ENCODE peak calls at places on chromosomes 11 and 22, in seven cellular contexts. One of them, this sample, is unnamed. For H3K4me1, the result is how much of the 10 kb centered on the place peaks cover.

GRCh38 chr11:68750197-68750987 is 928 bp downstream of the TESMIN start:
- DNase-seq in esophagus squamous epithelium: no peak
- DNase-seq in lower lobe of right lung: peak
- DNase-seq in Caco-2: no peak
- DNase-seq in A549: no peak
- DNase-seq in tibial artery: no peak
- DNase-seq in fibroblast of lung: no peak
- DNase-seq in this sample: no peak

GRCh38 chr11:78244546-78245315 is 56.0 kb downstream of the USP35 start:
- DNase-seq in esophagus squamous epithelium: no peak
- DNase-seq in tibial artery: no peak
- DNase-seq in Caco-2: no peak
- DNase-seq in A549: no peak
- DNase-seq in fibroblast of lung: no peak
- DNase-seq in lower lobe of right lung: no peak
- DNase-seq in this sample: peak

GRCh38 chr11:87176044-87176443 is 138.3 kb downstream of the TMEM135 start:
- DNase-seq in tibial artery: no peak
- DNase-seq in fibroblast of lung: peak
- DNase-seq in A549: peak
- DNase-seq in esophagus squamous epithelium: no peak
- DNase-seq in Caco-2: no peak
- DNase-seq in lower lobe of right lung: no peak
- DNase-seq in this sample: no peak

GRCh38 chr11:64842366-64842759 is 2.1 kb downstream of the CDC42BPG start:
- DNase-seq in esophagus squamous epithelium: no peak
- DNase-seq in A549: no peak
- DNase-seq in lower lobe of right lung: no peak
- DNase-seq in fibroblast of lung: no peak
- DNase-seq in tibial artery: no peak
- DNase-seq in Caco-2: peak
- DNase-seq in this sample: no peak

GRCh38 chr11:66367561-66368312 is 3.8 kb downstream of the SLC29A2 start:
- DNase-seq in Caco-2: peak
- DNase-seq in fibroblast of lung: no peak
- DNase-seq in esophagus squamous epithelium: no peak
- DNase-seq in tibial artery: no peak
- DNase-seq in lower lobe of right lung: no peak
- DNase-seq in A549: no peak
- DNase-seq in this sample: no peak

GRCh38 chr11:64659417-64660144 is 63.4 kb downstream of the NRXN2 start:
- DNase-seq in lower lobe of right lung: peak
- DNase-seq in A549: peak
- DNase-seq in esophagus squamous epithelium: no peak
- DNase-seq in Caco-2: no peak
- DNase-seq in fibroblast of lung: peak
- DNase-seq in tibial artery: no peak
- DNase-seq in this sample: no peak

GRCh38 chr22:25903294-25903693 is 161.3 kb downstream of the MYO18B start:
- DNase-seq in lower lobe of right lung: no peak
- DNase-seq in A549: peak
- DNase-seq in tibial artery: no peak
- DNase-seq in Caco-2: no peak
- DNase-seq in fibroblast of lung: no peak
- DNase-seq in esophagus squamous epithelium: no peak
- DNase-seq in this sample: no peak

GRCh38 chr11:22699388-22699787 is 33.0 kb downstream of the GAS2 start:
- DNase-seq in lower lobe of right lung: no peak
- DNase-seq in tibial artery: no peak
- DNase-seq in fibroblast of lung: no peak
- DNase-seq in Caco-2: no peak
- DNase-seq in esophagus squamous epithelium: no peak
- DNase-seq in A549: no peak
- DNase-seq in this sample: no peak

GRCh38 chr22:36818010-36818642 is 1.3 kb upstream of the PVALB start:
- DNase-seq in tibial artery: no peak
- DNase-seq in A549: no peak
- DNase-seq in Caco-2: no peak
- DNase-seq in fibroblast of lung: no peak
- DNase-seq in lower lobe of right lung: no peak
- DNase-seq in esophagus squamous epithelium: no peak
- DNase-seq in this sample: no peak

GRCh38 chr11:67374571-67375276 is 1.3 kb upstream of the CLCF1 start:
- DNase-seq in fibroblast of lung: no peak
- DNase-seq in esophagus squamous epithelium: no peak
- DNase-seq in lower lobe of right lung: no peak
- DNase-seq in tibial artery: no peak
- DNase-seq in A549: peak
- DNase-seq in Caco-2: no peak
- DNase-seq in this sample: no peak
- H3K4me1 ChIP-seq in fibroblast of lung: under half
- H3K4me1 ChIP-seq in esophagus squamous epithelium: half or more
- H3K4me1 ChIP-seq in lower lobe of right lung: under half
- H3K4me1 ChIP-seq in tibial artery: under half
- H3K4me1 ChIP-seq in A549: half or more
- H3K4me1 ChIP-seq in Caco-2: under half
- H3K4me1 ChIP-seq in this sample: under half

GRCh38 chr11:17498475-17498874 is 21.8 kb upstream of the ABCC8 start:
- DNase-seq in A549: no peak
- DNase-seq in Caco-2: no peak
- DNase-seq in esophagus squamous epithelium: no peak
- DNase-seq in tibial artery: no peak
- DNase-seq in fibroblast of lung: no peak
- DNase-seq in lower lobe of right lung: no peak
- DNase-seq in this sample: no peak
- TF ChIP-seq CTCF in A549: no peak
- TF ChIP-seq CTCF in Caco-2: no peak
- TF ChIP-seq CTCF in esophagus squamous epithelium: no peak
- TF ChIP-seq CTCF in tibial artery: no peak
- TF ChIP-seq CTCF in fibroblast of lung: peak
- TF ChIP-seq CTCF in lower lobe of right lung: no peak
- TF ChIP-seq CTCF in this sample: peak

DNA sequence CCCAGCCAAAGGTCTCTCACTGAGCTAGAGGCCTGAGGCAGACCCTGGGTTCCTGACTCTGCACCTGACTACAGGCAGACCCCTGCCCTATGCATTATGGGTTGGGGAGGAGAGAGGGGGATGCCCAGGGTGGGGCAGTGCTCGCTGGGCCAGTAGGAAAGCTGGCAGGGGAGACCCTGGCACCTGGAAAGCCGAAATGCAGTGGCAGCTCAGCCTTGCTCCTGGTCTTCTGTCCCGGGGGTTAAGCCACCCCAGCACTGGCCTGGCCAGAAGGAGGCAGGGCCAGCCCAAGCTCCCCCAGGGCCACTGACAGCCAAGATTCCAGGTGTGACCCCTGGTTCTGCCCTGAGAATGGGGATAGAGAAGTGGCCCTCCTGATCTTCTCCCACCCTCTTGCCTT is 5.4 kb downstream of the ARAP1 start:
- DNase-seq in A549: no peak
- DNase-seq in lower lobe of right lung: no peak
- DNase-seq in esophagus squamous epithelium: no peak
- DNase-seq in fibroblast of lung: no peak
- DNase-seq in tibial artery: no peak
- DNase-seq in Caco-2: peak
- DNase-seq in this sample: no peak
- H3K4me1 ChIP-seq in A549: under half
- H3K4me1 ChIP-seq in lower lobe of right lung: half or more
- H3K4me1 ChIP-seq in esophagus squamous epithelium: under half
- H3K4me1 ChIP-seq in fibroblast of lung: under half
- H3K4me1 ChIP-seq in tibial artery: under half
- H3K4me1 ChIP-seq in Caco-2: under half
- H3K4me1 ChIP-seq in this sample: under half

DNA sequence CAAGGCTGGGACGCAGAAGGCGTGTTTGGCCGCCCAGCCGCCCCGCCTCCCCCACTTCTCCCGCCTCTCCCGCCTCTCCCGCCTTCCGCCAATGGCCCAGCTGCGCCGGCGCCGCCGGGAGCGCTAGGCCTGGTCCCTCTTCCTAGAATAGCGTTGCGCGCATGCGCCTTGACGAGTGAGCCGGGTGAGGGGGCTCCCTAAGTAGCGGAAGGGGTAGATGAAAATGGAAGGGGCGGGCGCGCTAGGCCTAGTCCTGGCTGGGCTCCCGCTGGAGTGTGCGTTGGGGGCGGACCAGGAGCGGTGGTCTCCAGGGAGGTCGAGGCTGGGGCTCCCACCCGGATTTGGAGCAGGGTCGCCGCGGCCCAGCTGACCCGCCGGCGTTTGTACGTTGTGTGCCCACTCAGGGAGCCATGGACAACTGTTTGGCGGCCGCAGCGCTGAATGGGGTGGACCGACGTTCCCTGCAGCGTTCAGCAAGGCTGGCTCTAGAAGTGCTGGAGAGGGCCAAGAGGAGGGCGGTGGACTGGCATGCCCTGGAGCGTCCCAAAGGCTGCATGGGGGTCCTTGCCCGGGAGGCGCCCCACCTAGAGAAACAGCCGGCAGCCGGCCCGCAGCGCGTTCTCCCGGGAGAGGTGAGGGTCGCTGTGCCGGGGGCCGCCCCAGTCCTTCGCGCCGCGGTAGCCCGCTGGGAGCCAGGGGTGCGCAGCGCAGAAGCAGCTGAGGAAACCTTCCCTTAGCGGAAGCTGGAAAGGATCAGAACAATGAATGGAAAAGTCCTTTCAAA is at the start of gene AKIP1:
- DNase-seq in esophagus squamous epithelium: peak
- DNase-seq in Caco-2: peak
- DNase-seq in A549: peak
- DNase-seq in lower lobe of right lung: peak
- DNase-seq in tibial artery: peak
- DNase-seq in fibroblast of lung: peak
- DNase-seq in this sample: peak
- TF ChIP-seq CTCF in esophagus squamous epithelium: no peak
- TF ChIP-seq CTCF in Caco-2: no peak
- TF ChIP-seq CTCF in A549: no peak
- TF ChIP-seq CTCF in lower lobe of right lung: no peak
- TF ChIP-seq CTCF in tibial artery: no peak
- TF ChIP-seq CTCF in fibroblast of lung: no peak
- TF ChIP-seq CTCF in this sample: no peak

This sample was measured in cardiac muscle cell.